ENCODE peak calls at places on chromosomes 7 and 10, in four cellular contexts. V is H1; W is effector memory CD4-positive, alpha-beta T cell; Q is endothelial cell of umbilical vein. N is an unnamed sample.

GRCh38 chr7:11077816-11078215 is 104.1 kb downstream of the PHF14 start:
- DNase-seq in V (no peak), W (no peak), Q (no peak), N (no peak)

GRCh38 chr10:114642729-114643128 is 15.3 kb downstream of the ABLIM1 start:
- DNase-seq in Q (no peak), V (no peak), W (no peak), N (no peak)

GRCh38 chr7:5222861-5223411 is 32.9 kb downstream of the WIPI2 start:
- DNase-seq in W (no peak), V (no peak), Q (no peak), N (no peak)

GRCh38 chr7:74655324-74655723 is 2.2 kb upstream of the GTF2I start:
- DNase-seq in Q (no peak), W (no peak), V (no peak), N (no peak)

GRCh38 chr10:29621161-29621560 is 13.6 kb downstream of the SVIL start:
- DNase-seq in Q (no peak), V (no peak), W (no peak), N (no peak)

GRCh38 chr10:59868974-59869940 is 37.1 kb downstream of the CCDC6 start:
- DNase-seq in Q (no peak), W (no peak), V (no peak), N (no peak)

GRCh38 chr10:118041316-118041715 is 5.4 kb downstream of the RAB11FIP2 start:
- DNase-seq in W (no peak), Q (peak), V (no peak), N (no peak)

GRCh38 chr7:73519867-73520672 is 2.0 kb downstream of the BAZ1B start:
- DNase-seq in W (no peak), V (no peak), Q (no peak), N (no peak)

GRCh38 chr10:78462728-78463228 is 429.1 kb downstream of the RPS24 start:
- DNase-seq in V (no peak), Q (no peak), W (no peak), N (no peak)

GRCh38 chr7:18356195-18356645 is 139.3 kb upstream of the HDAC9 start:
- DNase-seq in V (no peak), Q (peak), W (no peak), N (no peak)

GRCh38 chr10:43305881-43306280 is 39.0 kb upstream of the RASGEF1A start:
- DNase-seq in W (no peak), V (no peak), Q (no peak), N (no peak)

GRCh38 chr7:155213385-155213784 is 84.3 kb upstream of the INSIG1 start:
- DNase-seq in Q (peak), W (no peak), V (no peak), N (no peak)

GRCh38 chr10:89684604-89685003 is 16.8 kb upstream of the KIF20B start:
- DNase-seq in Q (no peak), W (no peak), V (no peak), N (no peak)

GRCh38 chr10:95998274-95998673 is 45.1 kb upstream of the CCNJ start:
- DNase-seq in Q (no peak), V (no peak), W (no peak), N (no peak)

GRCh38 chr7:47374538-47374937 is 207.4 kb downstream of the TNS3 start:
- DNase-seq in Q (no peak), V (no peak), W (no peak), N (no peak)

GRCh38 chr10:113628607-113629153 is 35.2 kb downstream of the NRAP start:
- DNase-seq in W (no peak), V (no peak), Q (no peak), N (no peak)

GRCh38 chr10:17210361-17210760 is 8.9 kb upstream of the TRDMT1 start:
- DNase-seq in W (no peak), V (no peak), Q (peak), N (no peak)

GRCh38 chr7:34075976-34076375 is 170.6 kb downstream of the BMPER start:
- DNase-seq in W (no peak), Q (no peak), V (no peak), N (no peak)

GRCh38 chr10:30378607-30379006 is 29.5 kb upstream of the MTPAP start:
- DNase-seq in Q (no peak), W (no peak), V (no peak), N (no peak)

GRCh38 chr10:86992456-86992855 is 24.2 kb downstream of the ADIRF start:
- DNase-seq in V (no peak), W (no peak), Q (no peak), N (no peak)

GRCh38 chr10:63083904-63084689 is 49.0 kb upstream of the NRBF2 start:
- DNase-seq in W (no peak), V (peak), Q (peak), N (no peak)

GRCh38 chr10:48383393-48383792 is 76.9 kb downstream of the MAPK8 start:
- DNase-seq in W (no peak), V (no peak), Q (no peak), N (no peak)

GRCh38 chr7:66110861-66111260 is 3.8 kb upstream of the CRCP start:
- DNase-seq in W (no peak), V (no peak), Q (no peak), N (no peak)

GRCh38 chr10:122875843-122876492 is 3.4 kb downstream of the FAM24B start:
- DNase-seq in V (peak), Q (no peak), W (no peak), N (no peak)

GRCh38 chr7:137898839-137899681 is 52.3 kb upstream of the DGKI start:
- DNase-seq in Q (peak), W (peak), V (peak), N (peak)

GRCh38 chr10:34058922-34059614 is 724.6 kb upstream of the NRP1 start:
- DNase-seq in V (no peak), W (no peak), Q (no peak), N (no peak)

GRCh38 chr7:74002474-74003017 is 25.4 kb upstream of the ELN start:
- DNase-seq in V (no peak), Q (peak), W (no peak), N (no peak)

GRCh38 chr10:118710487-118710886 is 44.3 kb downstream of the CACUL1 start:
- DNase-seq in W (no peak), V (no peak), Q (no peak), N (no peak)

GRCh38 chr10:102808380-102808779 is 28.8 kb downstream of the CYP17A1 start:
- DNase-seq in V (no peak), W (no peak), Q (no peak), N (no peak)
- H3K4me3 ChIP-seq in V (no peak), W (no peak), Q (no peak), N (no peak)

GRCh38 chr7:83301416-83301815 is 138.7 kb upstream of the PCLO start:
- DNase-seq in W (no peak), V (no peak), Q (peak), N (no peak)
- H3K27ac ChIP-seq in W (no peak), V (no peak), Q (peak), N (no peak)

GRCh38 chr10:116006508-116006907 is 266.5 kb downstream of the GFRA1 start:
- DNase-seq in W (no peak), V (no peak), Q (no peak), N (no peak)

GRCh38 chr10:116005301-116005700 is 267.7 kb downstream of the GFRA1 start:
- DNase-seq in V (no peak), Q (no peak), W (no peak), N (no peak)

GRCh38 chr10:116002735-116003134 is 270.3 kb downstream of the GFRA1 start:
- DNase-seq in V (no peak), Q (no peak), W (no peak), N (no peak)

GRCh38 chr10:116011929-116012328 is 261.1 kb downstream of the GFRA1 start:
- DNase-seq in Q (no peak), W (no peak), V (no peak), N (no peak)

GRCh38 chr10:116007256-116007891 is 265.6 kb downstream of the GFRA1 start:
- DNase-seq in W (no peak), Q (no peak), V (no peak), N (no peak)
- H3K4me3 ChIP-seq in W (no peak), Q (no peak), V (no peak), N (no peak)

GRCh38 chr7:1913290-1914282 is 243.5 kb downstream of the ELFN1 start:
- DNase-seq in W (no peak), V (no peak), Q (no peak), N (no peak)
- H3K27ac ChIP-seq in W (no peak), V (no peak), Q (no peak), N (no peak)

DNA sequence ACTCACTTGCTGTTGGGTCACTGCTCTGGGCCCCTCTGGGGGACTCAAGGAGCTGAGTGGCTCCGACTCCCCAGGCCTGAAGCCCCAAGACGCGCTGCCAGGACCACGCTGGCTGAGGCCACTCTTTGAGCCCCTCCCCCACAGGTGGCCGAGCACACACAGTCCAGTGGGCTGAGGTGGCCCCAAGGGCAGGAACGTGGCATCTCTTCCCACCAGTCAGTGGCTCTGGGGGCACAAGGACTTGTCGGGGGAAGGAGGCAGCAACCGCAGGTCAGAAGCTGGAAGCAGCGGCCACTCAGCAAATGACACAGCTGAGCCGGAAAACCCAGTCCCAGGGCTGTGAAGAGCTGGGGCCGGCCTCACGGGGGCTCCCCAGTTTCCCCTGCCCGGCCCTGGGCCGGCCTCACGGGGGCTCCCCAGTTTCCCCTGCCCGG is 24.1 kb downstream of the GRIFIN start:
- DNase-seq in V (no peak), Q (no peak), W (no peak), N (no peak)
- H3K4me3 ChIP-seq in V (no peak), Q (no peak), W (peak), N (no peak)

DNA sequence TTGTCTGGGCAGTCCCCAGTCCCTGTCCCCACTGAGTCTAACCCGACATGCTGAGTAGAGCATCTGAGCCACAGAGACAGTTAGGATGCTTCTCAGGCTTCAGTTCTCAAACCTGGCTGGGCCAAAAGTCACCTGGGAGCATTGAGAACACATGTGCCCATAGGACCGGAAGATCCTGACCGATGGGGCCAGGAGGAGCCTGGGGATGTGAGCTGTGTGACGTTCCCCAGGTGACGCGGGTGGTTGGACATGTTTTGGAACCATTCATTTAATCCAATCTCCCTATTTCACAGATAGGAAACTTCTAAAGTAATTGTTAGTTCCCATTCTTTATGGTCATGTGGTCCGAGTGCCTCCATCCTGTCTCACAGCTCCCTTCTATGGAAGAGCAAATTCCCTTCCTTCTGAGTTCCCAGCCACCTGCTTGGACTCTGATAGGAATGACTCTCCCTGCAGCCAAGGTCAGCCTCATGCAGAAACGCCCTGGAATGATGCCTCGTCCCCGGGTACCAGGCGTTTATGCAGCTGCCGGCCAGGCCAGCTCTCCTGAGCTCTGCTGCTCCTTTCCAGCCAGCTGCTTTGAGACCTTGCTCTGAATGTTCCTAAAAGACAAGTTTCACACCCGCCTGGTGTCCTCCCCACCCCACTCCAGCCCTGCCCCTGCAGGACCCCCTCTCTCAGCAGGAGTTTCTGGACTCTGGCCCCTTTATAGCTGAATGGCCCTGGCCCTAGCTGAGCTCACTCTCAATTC is 166.5 kb upstream of the RHEB start:
- DNase-seq in V (no peak), W (no peak), Q (no peak), N (no peak)
- H3K27ac ChIP-seq in V (no peak), W (no peak), Q (no peak), N (no peak)

DNA sequence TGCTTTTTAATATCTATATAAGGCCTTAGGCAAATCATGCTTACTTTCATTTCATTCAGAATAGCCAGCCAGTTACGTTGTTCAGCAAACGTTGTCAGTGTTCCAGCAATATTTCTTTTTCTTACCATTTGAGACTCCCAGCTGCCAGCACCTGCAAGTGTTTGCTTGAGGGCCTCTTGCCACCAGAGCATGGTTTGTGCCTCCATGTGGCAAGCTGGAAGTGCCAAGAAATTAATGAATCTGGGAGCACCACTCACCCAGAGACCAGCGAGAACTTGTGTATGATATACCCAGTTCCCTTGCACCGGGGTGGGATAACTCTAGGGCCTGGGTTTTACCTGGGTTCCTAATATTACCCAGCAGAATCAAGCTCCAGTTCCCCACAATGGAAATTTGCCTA is 177.1 kb upstream of the CSTF2T start:
- DNase-seq in Q (no peak), W (no peak), V (no peak), N (no peak)
- H3K4me3 ChIP-seq in Q (no peak), W (no peak), V (no peak), N (no peak)

GRCh38 chr10:76336213-76336963 is 905.0 kb downstream of the LRMDA start:
- DNase-seq in Q (peak), V (no peak), W (no peak), N (no peak)
- H3K27ac ChIP-seq in Q (no peak), V (no peak), W (no peak), N (no peak)